ENCODE peak calls at places on chromosomes 1 and 21, in nine cellular contexts. I, U, D, E, Y, L, X, S and C are unnamed samples. For H3K27me3, the result is how much of the 10 kb centered on the place peaks cover.

GRCh38 chr21:15064576-15065380 is at the start of gene NRIP1:
- DNase-seq in S (peak), E (peak), X (peak), L (peak), Y (peak), D (peak), U (peak), I (peak), C (peak)

GRCh38 chr1:95659166-95659565 is 425.2 kb downstream of the RWDD3 start:
- DNase-seq in Y (no peak), E (no peak), S (no peak), U (no peak), D (no peak), L (no peak), I (no peak), X (no peak), C (no peak)

GRCh38 chr1:165369255-165369848 is 12.8 kb upstream of the LMX1A start:
- DNase-seq in Y (peak), D (peak), E (peak), L (peak), I (peak), X (peak), S (no peak), U (peak), C (peak)

GRCh38 chr1:205270764-205271163 is 43.0 kb downstream of the TMCC2 start:
- DNase-seq in D (no peak), U (peak), S (no peak), Y (no peak), E (no peak), I (no peak), L (no peak), X (no peak), C (peak)

GRCh38 chr1:164589408-164589807 is 30.4 kb downstream of the PBX1 start:
- DNase-seq in L (no peak), S (no peak), D (no peak), I (no peak), X (no peak), U (no peak), Y (no peak), E (no peak), C (no peak)

GRCh38 chr1:207003216-207003615 is 29.3 kb downstream of the C1orf116 start:
- DNase-seq in X (no peak), L (no peak), Y (no peak), D (no peak), S (no peak), E (no peak), U (no peak), I (no peak), C (no peak)

GRCh38 chr1:17629460-17629859 is 90.0 kb downstream of the ARHGEF10L start:
- DNase-seq in Y (no peak), D (no peak), I (peak), U (no peak), E (no peak), S (no peak), X (no peak), L (no peak), C (no peak)

GRCh38 chr1:165631403-165632151 is 543 bp downstream of the MGST3 start:
- DNase-seq in L (peak), Y (peak), I (peak), S (peak), X (peak), D (peak), E (peak), U (peak), C (peak)

GRCh38 chr21:43676391-43676790 is 17.0 kb downstream of the RRP1B start:
- DNase-seq in I (no peak), S (no peak), L (no peak), D (no peak), X (no peak), E (no peak), U (no peak), Y (no peak), C (no peak)

GRCh38 chr1:96538001-96538649 is 183.5 kb upstream of the PTBP2 start:
- DNase-seq in U (peak), D (no peak), I (peak), E (no peak), L (no peak), S (peak), Y (peak), X (peak), C (peak)

GRCh38 chr1:58782308-58783089 is 1.3 kb downstream of the JUN start:
- DNase-seq in D (peak), E (peak), Y (peak), X (peak), U (peak), S (peak), I (peak), L (peak), C (peak)

GRCh38 chr1:21896652-21897532 is 40.2 kb downstream of the HSPG2 start:
- DNase-seq in D (no peak), U (no peak), I (no peak), L (no peak), E (no peak), S (peak), X (peak), Y (peak), C (peak)

GRCh38 chr1:117607471-117607870 is 1.6 kb downstream of the TENT5C start:
- DNase-seq in S (no peak), X (no peak), E (peak), Y (peak), I (no peak), L (no peak), U (no peak), D (no peak), C (no peak)

GRCh38 chr1:15107052-15107687 is 46.4 kb upstream of the TMEM51 start:
- DNase-seq in I (no peak), S (no peak), U (no peak), D (no peak), L (no peak), Y (no peak), E (no peak), X (no peak), C (no peak)

GRCh38 chr1:15110867-15111230 is 42.7 kb upstream of the TMEM51 start:
- DNase-seq in I (no peak), L (no peak), D (no peak), Y (no peak), X (no peak), U (no peak), E (no peak), S (no peak), C (no peak)

GRCh38 chr1:15110128-15110866 is 43.2 kb upstream of the TMEM51 start:
- DNase-seq in L (no peak), X (no peak), D (no peak), U (no peak), E (no peak), S (no peak), Y (no peak), I (no peak), C (no peak)

GRCh38 chr1:15106608-15107007 is 46.9 kb upstream of the TMEM51 start:
- DNase-seq in I (no peak), X (no peak), D (peak), U (no peak), S (no peak), L (no peak), Y (no peak), E (no peak), C (no peak)

GRCh38 chr1:15107897-15108296 is 45.6 kb upstream of the TMEM51 start:
- DNase-seq in I (no peak), E (no peak), D (no peak), L (no peak), U (no peak), Y (no peak), S (no peak), X (no peak), C (no peak)
- H3K27me3 ChIP-seq in I (under half), E (under half), D (under half), L (under half), U (under half), Y (under half), S (under half), X (under half), C (under half)

DNA sequence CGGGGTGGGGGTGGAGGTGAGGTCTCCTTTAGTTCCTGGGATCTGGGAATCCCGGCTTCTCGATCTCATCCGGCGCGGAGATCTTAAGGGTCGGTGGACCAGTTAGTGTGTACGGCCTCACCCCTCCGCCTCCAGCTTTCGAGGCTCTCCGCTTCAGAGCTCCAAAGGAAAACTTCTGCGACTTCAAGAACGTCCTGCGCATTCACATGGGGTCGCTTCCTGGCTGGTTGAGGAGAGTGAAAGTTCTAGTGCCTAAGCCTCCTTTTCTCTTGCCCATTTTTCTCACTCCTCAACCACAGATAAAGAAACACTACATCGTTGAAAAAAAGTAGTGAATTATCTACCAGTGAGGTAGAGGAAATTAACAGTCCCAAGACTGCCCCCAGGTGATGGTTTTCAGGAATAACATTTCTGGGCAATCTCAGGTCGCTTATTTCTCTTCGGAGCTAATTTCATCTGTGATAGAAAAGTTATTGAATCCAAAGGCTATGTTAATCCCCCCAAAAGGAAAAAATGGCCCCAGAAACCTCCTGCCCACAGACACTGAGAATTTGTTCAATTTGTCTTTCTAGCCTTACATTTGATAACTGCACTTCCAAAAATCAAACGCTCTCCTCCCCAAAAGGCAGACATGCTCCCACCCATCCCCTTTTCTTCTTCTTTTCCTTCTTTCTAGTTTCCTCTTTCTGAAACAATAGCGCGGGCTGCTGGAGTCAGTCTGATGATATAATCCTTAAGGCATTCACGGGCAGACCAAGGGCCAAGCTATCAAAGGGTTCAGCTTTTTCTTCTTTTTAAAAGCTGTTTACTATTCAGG is 20.5 kb upstream of the TBX15 start:
- DNase-seq in Y (no peak), E (peak), D (no peak), U (peak), S (no peak), L (no peak), I (peak), X (no peak), C (peak)
- H3K27me3 ChIP-seq in Y (under half), E (under half), D (half or more), U (under half), S (under half), L (half or more), I (under half), X (under half), C (half or more)

GRCh38 chr1:220875233-220875632 is 4.0 kb upstream of the HLX start:
- DNase-seq in E (no peak), S (no peak), U (no peak), I (no peak), Y (no peak), D (no peak), X (no peak), L (no peak), C (no peak)
- H3K27me3 ChIP-seq in E (under half), S (under half), U (under half), I (under half), Y (under half), D (under half), X (under half), L (under half), C (under half)

GRCh38 chr1:215056584-215056983 is 26.0 kb upstream of the KCNK2 start:
- DNase-seq in U (no peak), Y (no peak), L (no peak), D (no peak), I (no peak), S (no peak), X (no peak), E (no peak), C (no peak)

GRCh38 chr1:215055281-215055935 is 27.1 kb upstream of the KCNK2 start:
- DNase-seq in I (no peak), L (no peak), Y (no peak), X (no peak), D (no peak), S (no peak), U (no peak), E (no peak), C (no peak)

GRCh38 chr1:215064327-215064726 is 18.2 kb upstream of the KCNK2 start:
- DNase-seq in U (no peak), D (no peak), S (no peak), I (no peak), Y (no peak), L (no peak), E (no peak), X (no peak), C (no peak)

GRCh38 chr1:215054266-215054665 is 28.3 kb upstream of the KCNK2 start:
- DNase-seq in E (no peak), Y (no peak), I (peak), U (no peak), X (no peak), L (no peak), D (no peak), S (no peak), C (no peak)

GRCh38 chr1:215059947-215060346 is 22.6 kb upstream of the KCNK2 start:
- DNase-seq in X (no peak), E (no peak), U (no peak), S (no peak), L (no peak), Y (no peak), I (no peak), D (no peak), C (no peak)
- H3K27me3 ChIP-seq in X (under half), E (under half), U (under half), S (under half), L (under half), Y (under half), I (under half), D (under half), C (under half)

DNA sequence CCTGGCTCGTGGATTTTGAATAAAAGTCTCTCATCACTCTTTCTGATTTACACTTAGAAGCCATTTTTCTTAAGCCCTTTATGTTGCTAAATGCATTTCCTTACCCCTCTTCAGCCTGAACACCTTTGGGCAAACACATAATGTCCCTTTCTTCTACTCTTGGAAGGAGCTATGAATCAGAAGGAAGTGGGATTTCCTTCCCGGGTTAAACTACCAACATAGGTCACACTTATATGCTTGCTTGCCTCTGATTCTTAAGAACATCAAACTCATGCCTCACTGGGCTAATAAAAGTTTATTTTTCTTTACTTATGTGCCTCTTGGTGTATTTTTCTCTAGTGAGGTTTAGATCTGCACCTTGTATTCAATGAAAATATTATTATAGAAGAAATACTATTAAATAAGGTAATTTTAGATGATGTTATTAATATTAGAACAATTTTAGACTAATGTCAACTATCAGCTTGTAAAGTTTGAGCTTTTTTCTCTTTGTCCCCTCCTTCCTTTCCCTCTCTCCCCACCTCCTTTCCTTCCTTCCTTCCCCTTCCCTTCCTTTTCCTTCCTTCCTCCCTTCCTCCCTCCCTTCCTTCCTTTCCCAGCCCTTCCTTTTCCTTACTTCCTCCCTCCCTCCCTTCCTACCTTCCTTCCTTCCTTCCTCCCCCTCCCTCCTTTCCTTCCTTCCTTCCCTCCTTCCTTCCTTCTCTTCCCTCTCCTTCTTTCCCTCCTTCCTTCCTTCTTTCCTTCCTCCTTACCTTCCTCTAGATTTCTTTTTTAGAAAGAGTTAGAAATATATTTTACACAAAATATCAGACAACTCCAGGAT is 66.5 kb upstream of the KCNJ6 start:
- DNase-seq in X (no peak), U (no peak), I (no peak), Y (no peak), L (no peak), S (no peak), E (no peak), D (no peak), C (no peak)
- H3K27me3 ChIP-seq in X (under half), U (under half), I (under half), Y (under half), L (under half), S (under half), E (under half), D (under half), C (under half)

GRCh38 chr1:33181906-33182305 is at the start of gene TRIM62:
- DNase-seq in X (peak), U (peak), L (peak), E (peak), D (peak), S (peak), Y (peak), I (peak), C (peak)
- H3K27me3 ChIP-seq in X (under half), U (under half), L (under half), E (under half), D (under half), S (under half), Y (under half), I (under half), C (under half)

GRCh38 chr1:25090707-25091422 is 141.4 kb downstream of the SYF2 start:
- DNase-seq in D (no peak), I (no peak), U (no peak), S (no peak), E (no peak), Y (no peak), X (no peak), L (no peak), C (no peak)
- H3K27me3 ChIP-seq in D (under half), I (under half), U (under half), S (under half), E (under half), Y (under half), X (half or more), L (under half), C (under half)

GRCh38 chr1:36582066-36582755 is 99.5 kb upstream of the CSF3R start:
- DNase-seq in D (no peak), E (no peak), I (no peak), L (no peak), Y (no peak), S (no peak), U (no peak), X (no peak), C (no peak)
- H3K27me3 ChIP-seq in D (half or more), E (under half), I (under half), L (under half), Y (under half), S (under half), U (under half), X (half or more), C (under half)

GRCh38 chr21:46131721-46132651 is 23.4 kb downstream of the FTCD start:
- DNase-seq in I (no peak), D (no peak), E (no peak), L (no peak), S (no peak), X (no peak), Y (no peak), U (no peak), C (no peak)
- H3K27me3 ChIP-seq in I (under half), D (under half), E (under half), L (under half), S (under half), X (under half), Y (under half), U (under half), C (under half)

GRCh38 chr1:36675931-36676562 is 193.3 kb upstream of the CSF3R start:
- DNase-seq in S (no peak), Y (no peak), E (no peak), X (no peak), D (no peak), L (no peak), U (no peak), I (no peak), C (no peak)
- H3K27me3 ChIP-seq in S (under half), Y (under half), E (under half), X (under half), D (half or more), L (under half), U (under half), I (under half), C (under half)